ENCODE peak calls at places on chromosome 22, in seven cellular contexts. One of them, this sample, is unnamed.

GRCh38 chr22:39317756-39318506 is 1.5 kb downstream of the RPL3 start:
- DNase-seq in Caki2: no peak
- DNase-seq in SW480: no peak
- DNase-seq in GM04504: no peak
- DNase-seq in myocyte: no peak
- DNase-seq in activated CD8-positive, alpha-beta memory T cell treated with anti-CD3 and anti-CD28 coated beads, Interleukin-2, amount 10 ng/mL, durations not matched to agents 7 days and 5 days: no peak
- DNase-seq in AG08395: no peak
- DNase-seq in this sample: peak; percentile 52

GRCh38 chr22:49685686-49686085 is 142.0 kb downstream of the BRD1 start:
- DNase-seq in Caki2: no peak
- DNase-seq in SW480: no peak
- DNase-seq in GM04504: no peak
- DNase-seq in myocyte: no peak
- DNase-seq in activated CD8-positive, alpha-beta memory T cell treated with anti-CD3 and anti-CD28 coated beads, Interleukin-2, amount 10 ng/mL, durations not matched to agents 7 days and 5 days: no peak
- DNase-seq in AG08395: no peak
- DNase-seq in this sample: no peak

GRCh38 chr22:48135641-48136040 is 1373.2 kb downstream of the TBC1D22A start:
- DNase-seq in Caki2: no peak
- DNase-seq in SW480: no peak
- DNase-seq in GM04504: no peak
- DNase-seq in myocyte: no peak
- DNase-seq in activated CD8-positive, alpha-beta memory T cell treated with anti-CD3 and anti-CD28 coated beads, Interleukin-2, amount 10 ng/mL, durations not matched to agents 7 days and 5 days: no peak
- DNase-seq in AG08395: no peak
- DNase-seq in this sample: no peak

GRCh38 chr22:29641052-29641780 is 37.8 kb downstream of the NF2 start:
- DNase-seq in Caki2: no peak
- DNase-seq in SW480: no peak
- DNase-seq in GM04504: peak; percentile 92
- DNase-seq in myocyte: no peak
- DNase-seq in activated CD8-positive, alpha-beta memory T cell treated with anti-CD3 and anti-CD28 coated beads, Interleukin-2, amount 10 ng/mL, durations not matched to agents 7 days and 5 days: no peak
- DNase-seq in AG08395: peak; percentile 54
- DNase-seq in this sample: no peak

GRCh38 chr22:50267591-50268390 is 2.4 kb downstream of the MAPK11 start:
- DNase-seq in Caki2: no peak
- DNase-seq in SW480: no peak
- DNase-seq in GM04504: no peak
- DNase-seq in myocyte: peak; percentile 35
- DNase-seq in activated CD8-positive, alpha-beta memory T cell treated with anti-CD3 and anti-CD28 coated beads, Interleukin-2, amount 10 ng/mL, durations not matched to agents 7 days and 5 days: peak; percentile 59
- DNase-seq in AG08395: peak; percentile 92
- DNase-seq in this sample: peak; percentile 55

GRCh38 chr22:18970180-18970947 is 34.3 kb upstream of the PRODH start:
- DNase-seq in Caki2: peak; percentile 43
- DNase-seq in SW480: peak; percentile 22
- DNase-seq in GM04504: no peak
- DNase-seq in myocyte: no peak
- DNase-seq in activated CD8-positive, alpha-beta memory T cell treated with anti-CD3 and anti-CD28 coated beads, Interleukin-2, amount 10 ng/mL, durations not matched to agents 7 days and 5 days: no peak
- DNase-seq in AG08395: peak; percentile 7
- DNase-seq in this sample: no peak

GRCh38 chr22:37133304-37134018 is 16.3 kb downstream of the IL2RB start:
- DNase-seq in Caki2: no peak
- DNase-seq in SW480: no peak
- DNase-seq in GM04504: no peak
- DNase-seq in myocyte: no peak
- DNase-seq in activated CD8-positive, alpha-beta memory T cell treated with anti-CD3 and anti-CD28 coated beads, Interleukin-2, amount 10 ng/mL, durations not matched to agents 7 days and 5 days: no peak
- DNase-seq in AG08395: no peak
- DNase-seq in this sample: no peak

GRCh38 chr22:39994046-39994565 is 648 bp upstream of the FAM83F start:
- DNase-seq in Caki2: no peak
- DNase-seq in SW480: peak; percentile 48
- DNase-seq in GM04504: no peak
- DNase-seq in myocyte: no peak
- DNase-seq in activated CD8-positive, alpha-beta memory T cell treated with anti-CD3 and anti-CD28 coated beads, Interleukin-2, amount 10 ng/mL, durations not matched to agents 7 days and 5 days: no peak
- DNase-seq in AG08395: no peak
- DNase-seq in this sample: no peak

GRCh38 chr22:19604711-19605268 is 80.6 kb upstream of the CLDN5 start:
- DNase-seq in Caki2: no peak
- DNase-seq in SW480: no peak
- DNase-seq in GM04504: no peak
- DNase-seq in myocyte: peak; percentile 96
- DNase-seq in activated CD8-positive, alpha-beta memory T cell treated with anti-CD3 and anti-CD28 coated beads, Interleukin-2, amount 10 ng/mL, durations not matched to agents 7 days and 5 days: no peak
- DNase-seq in AG08395: no peak
- DNase-seq in this sample: no peak

GRCh38 chr22:28934026-28934425 is 50.7 kb downstream of the ZNRF3 start:
- DNase-seq in Caki2: no peak
- DNase-seq in SW480: no peak
- DNase-seq in GM04504: no peak
- DNase-seq in myocyte: no peak
- DNase-seq in activated CD8-positive, alpha-beta memory T cell treated with anti-CD3 and anti-CD28 coated beads, Interleukin-2, amount 10 ng/mL, durations not matched to agents 7 days and 5 days: no peak
- DNase-seq in AG08395: no peak
- DNase-seq in this sample: no peak

GRCh38 chr22:40518840-40519239 is 117.7 kb downstream of the MRTFA start:
- DNase-seq in Caki2: no peak
- DNase-seq in SW480: no peak
- DNase-seq in GM04504: no peak
- DNase-seq in myocyte: no peak
- DNase-seq in activated CD8-positive, alpha-beta memory T cell treated with anti-CD3 and anti-CD28 coated beads, Interleukin-2, amount 10 ng/mL, durations not matched to agents 7 days and 5 days: no peak
- DNase-seq in AG08395: no peak
- DNase-seq in this sample: no peak

GRCh38 chr22:42365337-42365865 is 66.8 kb downstream of the NFAM1 start:
- DNase-seq in Caki2: no peak
- DNase-seq in SW480: no peak
- DNase-seq in GM04504: no peak
- DNase-seq in myocyte: no peak
- DNase-seq in activated CD8-positive, alpha-beta memory T cell treated with anti-CD3 and anti-CD28 coated beads, Interleukin-2, amount 10 ng/mL, durations not matched to agents 7 days and 5 days: no peak
- DNase-seq in AG08395: no peak
- DNase-seq in this sample: no peak

GRCh38 chr22:48672387-48672786 is 1155.3 kb downstream of the BRD1 start:
- DNase-seq in Caki2: no peak
- DNase-seq in SW480: no peak
- DNase-seq in GM04504: no peak
- DNase-seq in myocyte: no peak
- DNase-seq in activated CD8-positive, alpha-beta memory T cell treated with anti-CD3 and anti-CD28 coated beads, Interleukin-2, amount 10 ng/mL, durations not matched to agents 7 days and 5 days: no peak
- DNase-seq in AG08395: no peak
- DNase-seq in this sample: no peak

GRCh38 chr22:23856721-23857605 is 712 bp upstream of the SLC2A11 start:
- DNase-seq in Caki2: peak; percentile 72
- DNase-seq in SW480: peak; percentile 67
- DNase-seq in GM04504: peak; percentile 14
- DNase-seq in myocyte: peak; percentile 35
- DNase-seq in activated CD8-positive, alpha-beta memory T cell treated with anti-CD3 and anti-CD28 coated beads, Interleukin-2, amount 10 ng/mL, durations not matched to agents 7 days and 5 days: no peak
- DNase-seq in AG08395: peak; percentile 59
- DNase-seq in this sample: peak; percentile 40

GRCh38 chr22:47625531-47626427 is 863.3 kb downstream of the TBC1D22A start:
- DNase-seq in Caki2: no peak
- DNase-seq in SW480: no peak
- DNase-seq in GM04504: no peak
- DNase-seq in myocyte: no peak
- DNase-seq in activated CD8-positive, alpha-beta memory T cell treated with anti-CD3 and anti-CD28 coated beads, Interleukin-2, amount 10 ng/mL, durations not matched to agents 7 days and 5 days: no peak
- DNase-seq in AG08395: no peak
- DNase-seq in this sample: no peak

GRCh38 chr22:17665884-17666283 is 27.3 kb downstream of the BCL2L13 start:
- DNase-seq in Caki2: no peak
- DNase-seq in SW480: no peak
- DNase-seq in GM04504: no peak
- DNase-seq in myocyte: no peak
- DNase-seq in activated CD8-positive, alpha-beta memory T cell treated with anti-CD3 and anti-CD28 coated beads, Interleukin-2, amount 10 ng/mL, durations not matched to agents 7 days and 5 days: no peak
- DNase-seq in AG08395: no peak
- DNase-seq in this sample: peak; percentile 19

GRCh38 chr22:42883121-42883520 is 26.0 kb upstream of the ARFGAP3 start:
- DNase-seq in Caki2: peak; percentile 84
- DNase-seq in SW480: no peak
- DNase-seq in GM04504: no peak
- DNase-seq in myocyte: no peak
- DNase-seq in activated CD8-positive, alpha-beta memory T cell treated with anti-CD3 and anti-CD28 coated beads, Interleukin-2, amount 10 ng/mL, durations not matched to agents 7 days and 5 days: no peak
- DNase-seq in AG08395: no peak
- DNase-seq in this sample: no peak

GRCh38 chr22:27019827-27020226 is 362.4 kb downstream of the MIAT start:
- DNase-seq in Caki2: no peak
- DNase-seq in SW480: peak; percentile 13
- DNase-seq in GM04504: no peak
- DNase-seq in myocyte: no peak
- DNase-seq in activated CD8-positive, alpha-beta memory T cell treated with anti-CD3 and anti-CD28 coated beads, Interleukin-2, amount 10 ng/mL, durations not matched to agents 7 days and 5 days: no peak
- DNase-seq in AG08395: no peak
- DNase-seq in this sample: no peak

GRCh38 chr22:26660961-26661578 is 3.7 kb downstream of the MIAT start:
- DNase-seq in Caki2: no peak
- DNase-seq in SW480: no peak
- DNase-seq in GM04504: no peak
- DNase-seq in myocyte: no peak
- DNase-seq in activated CD8-positive, alpha-beta memory T cell treated with anti-CD3 and anti-CD28 coated beads, Interleukin-2, amount 10 ng/mL, durations not matched to agents 7 days and 5 days: no peak
- DNase-seq in AG08395: no peak
- DNase-seq in this sample: no peak

GRCh38 chr22:39297490-39298193 is 21.8 kb downstream of the RPL3 start:
- DNase-seq in Caki2: no peak
- DNase-seq in SW480: peak; percentile 90
- DNase-seq in GM04504: no peak
- DNase-seq in myocyte: peak; percentile 55
- DNase-seq in activated CD8-positive, alpha-beta memory T cell treated with anti-CD3 and anti-CD28 coated beads, Interleukin-2, amount 10 ng/mL, durations not matched to agents 7 days and 5 days: no peak
- DNase-seq in AG08395: no peak
- DNase-seq in this sample: no peak

GRCh38 chr22:46072981-46073682 is 77.2 kb upstream of the PPARA start:
- DNase-seq in Caki2: peak; percentile 56
- DNase-seq in SW480: no peak
- DNase-seq in GM04504: no peak
- DNase-seq in myocyte: peak; percentile 50
- DNase-seq in activated CD8-positive, alpha-beta memory T cell treated with anti-CD3 and anti-CD28 coated beads, Interleukin-2, amount 10 ng/mL, durations not matched to agents 7 days and 5 days: no peak
- DNase-seq in AG08395: no peak
- DNase-seq in this sample: no peak

GRCh38 chr22:41939981-41940852 is 6.7 kb downstream of the CENPM start:
- DNase-seq in Caki2: no peak
- DNase-seq in SW480: peak; percentile 43
- DNase-seq in GM04504: no peak
- DNase-seq in myocyte: peak; percentile 46
- DNase-seq in activated CD8-positive, alpha-beta memory T cell treated with anti-CD3 and anti-CD28 coated beads, Interleukin-2, amount 10 ng/mL, durations not matched to agents 7 days and 5 days: peak; percentile 99
- DNase-seq in AG08395: no peak
- DNase-seq in this sample: no peak

GRCh38 chr22:41638748-41639147 is 17.7 kb downstream of the XRCC6 start:
- DNase-seq in Caki2: no peak
- DNase-seq in SW480: no peak
- DNase-seq in GM04504: no peak
- DNase-seq in myocyte: no peak
- DNase-seq in activated CD8-positive, alpha-beta memory T cell treated with anti-CD3 and anti-CD28 coated beads, Interleukin-2, amount 10 ng/mL, durations not matched to agents 7 days and 5 days: no peak
- DNase-seq in AG08395: no peak
- DNase-seq in this sample: no peak

GRCh38 chr22:38148252-38148651 is 33.4 kb downstream of the PLA2G6 start:
- DNase-seq in Caki2: peak; percentile 66
- DNase-seq in SW480: peak; percentile 61
- DNase-seq in GM04504: peak; percentile 35
- DNase-seq in myocyte: no peak
- DNase-seq in activated CD8-positive, alpha-beta memory T cell treated with anti-CD3 and anti-CD28 coated beads, Interleukin-2, amount 10 ng/mL, durations not matched to agents 7 days and 5 days: no peak
- DNase-seq in AG08395: peak; percentile 34
- DNase-seq in this sample: peak; percentile 80

GRCh38 chr22:49394116-49394785 is 433.4 kb downstream of the BRD1 start:
- DNase-seq in Caki2: no peak
- DNase-seq in SW480: no peak
- DNase-seq in GM04504: no peak
- DNase-seq in myocyte: no peak
- DNase-seq in activated CD8-positive, alpha-beta memory T cell treated with anti-CD3 and anti-CD28 coated beads, Interleukin-2, amount 10 ng/mL, durations not matched to agents 7 days and 5 days: no peak
- DNase-seq in AG08395: no peak
- DNase-seq in this sample: no peak

GRCh38 chr22:38016182-38017078 is 32.1 kb upstream of the SOX10 start:
- DNase-seq in Caki2: no peak
- DNase-seq in SW480: no peak
- DNase-seq in GM04504: no peak
- DNase-seq in myocyte: no peak
- DNase-seq in activated CD8-positive, alpha-beta memory T cell treated with anti-CD3 and anti-CD28 coated beads, Interleukin-2, amount 10 ng/mL, durations not matched to agents 7 days and 5 days: no peak
- DNase-seq in AG08395: peak; percentile 48
- DNase-seq in this sample: no peak

GRCh38 chr22:29481265-29482000 is 1.4 kb downstream of the NEFH start:
- DNase-seq in Caki2: no peak
- DNase-seq in SW480: no peak
- DNase-seq in GM04504: no peak
- DNase-seq in myocyte: peak; percentile 67
- DNase-seq in activated CD8-positive, alpha-beta memory T cell treated with anti-CD3 and anti-CD28 coated beads, Interleukin-2, amount 10 ng/mL, durations not matched to agents 7 days and 5 days: no peak
- DNase-seq in AG08395: no peak
- DNase-seq in this sample: peak; percentile 67

GRCh38 chr22:37241351-37242142 is 2.5 kb downstream of the RAC2 start:
- DNase-seq in Caki2: no peak
- DNase-seq in SW480: no peak
- DNase-seq in GM04504: no peak
- DNase-seq in myocyte: no peak
- DNase-seq in activated CD8-positive, alpha-beta memory T cell treated with anti-CD3 and anti-CD28 coated beads, Interleukin-2, amount 10 ng/mL, durations not matched to agents 7 days and 5 days: peak; percentile 88
- DNase-seq in AG08395: no peak
- DNase-seq in this sample: no peak

GRCh38 chr22:42170946-42171345 is 40.3 kb upstream of the CYP2D6 start:
- DNase-seq in Caki2: no peak
- DNase-seq in SW480: no peak
- DNase-seq in GM04504: no peak
- DNase-seq in myocyte: no peak
- DNase-seq in activated CD8-positive, alpha-beta memory T cell treated with anti-CD3 and anti-CD28 coated beads, Interleukin-2, amount 10 ng/mL, durations not matched to agents 7 days and 5 days: no peak
- DNase-seq in AG08395: no peak
- DNase-seq in this sample: no peak

GRCh38 chr22:20080445-20080775 is 369 bp downstream of the DGCR8 start:
- DNase-seq in Caki2: no peak
- DNase-seq in SW480: peak; percentile 11
- DNase-seq in GM04504: peak; percentile 12
- DNase-seq in myocyte: peak; percentile 48
- DNase-seq in activated CD8-positive, alpha-beta memory T cell treated with anti-CD3 and anti-CD28 coated beads, Interleukin-2, amount 10 ng/mL, durations not matched to agents 7 days and 5 days: peak; percentile 76
- DNase-seq in AG08395: peak; percentile 66
- DNase-seq in this sample: peak; percentile 22

GRCh38 chr22:41831828-41832552 is 915 bp upstream of the SREBF2 start:
- DNase-seq in Caki2: no peak
- DNase-seq in SW480: peak; percentile 17
- DNase-seq in GM04504: no peak
- DNase-seq in myocyte: peak; percentile 28
- DNase-seq in activated CD8-positive, alpha-beta memory T cell treated with anti-CD3 and anti-CD28 coated beads, Interleukin-2, amount 10 ng/mL, durations not matched to agents 7 days and 5 days: no peak
- DNase-seq in AG08395: no peak
- DNase-seq in this sample: peak; percentile 31

GRCh38 chr22:46099740-46100139 is 50.6 kb upstream of the PPARA start:
- DNase-seq in Caki2: no peak
- DNase-seq in SW480: no peak
- DNase-seq in GM04504: no peak
- DNase-seq in myocyte: peak; percentile 79
- DNase-seq in activated CD8-positive, alpha-beta memory T cell treated with anti-CD3 and anti-CD28 coated beads, Interleukin-2, amount 10 ng/mL, durations not matched to agents 7 days and 5 days: no peak
- DNase-seq in AG08395: no peak
- DNase-seq in this sample: no peak

GRCh38 chr22:24161485-24161884 is 19.8 kb upstream of the SUSD2 start:
- DNase-seq in Caki2: no peak
- DNase-seq in SW480: no peak
- DNase-seq in GM04504: no peak
- DNase-seq in myocyte: no peak
- DNase-seq in activated CD8-positive, alpha-beta memory T cell treated with anti-CD3 and anti-CD28 coated beads, Interleukin-2, amount 10 ng/mL, durations not matched to agents 7 days and 5 days: no peak
- DNase-seq in AG08395: no peak
- DNase-seq in this sample: no peak

GRCh38 chr22:20746466-20747189 is 27.3 kb upstream of the SERPIND1 start:
- DNase-seq in Caki2: no peak
- DNase-seq in SW480: no peak
- DNase-seq in GM04504: no peak
- DNase-seq in myocyte: no peak
- DNase-seq in activated CD8-positive, alpha-beta memory T cell treated with anti-CD3 and anti-CD28 coated beads, Interleukin-2, amount 10 ng/mL, durations not matched to agents 7 days and 5 days: no peak
- DNase-seq in AG08395: no peak
- DNase-seq in this sample: no peak

This sample was measured in amniotic epithelial cell.